ENCODE peak calls at places on chromosomes 4 and X, in seven cellular contexts. Z, A, B, L, J, D and E are unnamed samples.

GRCh38 chrX:154546354-154547244 is at the start of gene G6PD:
- DNase-seq in B (peak; percentile 75), Z (peak; percentile 97), D (peak; percentile 43), A (no peak), J (peak; percentile 35), L (peak; percentile 86), E (peak; percentile 75)

GRCh38 chr4:37305984-37306383 is 61.4 kb downstream of the NWD2 start:
- DNase-seq in A (no peak), B (no peak), J (no peak), D (no peak), Z (no peak), L (no peak), E (no peak)

GRCh38 chr4:39706829-39707511 is 9.0 kb downstream of the UBE2K start:
- DNase-seq in J (no peak), L (peak; percentile 44), B (no peak), A (no peak), D (no peak), Z (no peak), E (no peak)

GRCh38 chr4:118314221-118314620 is 38.6 kb downstream of the PRSS12 start:
- DNase-seq in J (no peak), A (no peak), Z (no peak), D (no peak), B (no peak), L (no peak), E (no peak)

GRCh38 chr4:81508786-81509574 is 37.3 kb upstream of the RASGEF1B start:
- DNase-seq in B (no peak), L (no peak), Z (no peak), J (no peak), A (no peak), D (no peak), E (no peak)

GRCh38 chr4:7006411-7006810 is 36.8 kb upstream of the TADA2B start:
- DNase-seq in D (no peak), B (no peak), J (no peak), A (no peak), L (no peak), Z (no peak), E (no peak)

GRCh38 chr4:118221193-118221800 is 131.5 kb downstream of the PRSS12 start:
- DNase-seq in D (no peak), Z (no peak), A (no peak), B (no peak), L (no peak), J (peak; percentile 20), E (no peak)

GRCh38 chr4:48557478-48557877 is 67.4 kb downstream of the ZAR1 start:
- DNase-seq in D (no peak), A (no peak), B (no peak), J (no peak), Z (no peak), L (no peak), E (no peak)

GRCh38 chr4:30716158-30716557 is 4.0 kb upstream of the PCDH7 start:
- DNase-seq in B (no peak), J (peak; percentile 53), D (peak; percentile 2), Z (no peak), L (no peak), A (no peak), E (no peak)

GRCh38 chrX:109372716-109373115 is 109.2 kb downstream of the GUCY2F start:
- DNase-seq in A (no peak), J (no peak), B (no peak), Z (no peak), L (no peak), D (no peak), E (no peak)

GRCh38 chr4:80077639-80078038 is 4.6 kb upstream of the ANTXR2 start:
- DNase-seq in J (peak; percentile 69), L (no peak), Z (no peak), A (no peak), D (no peak), B (no peak), E (no peak)

GRCh38 chr4:41832961-41833360 is 84.4 kb upstream of the PHOX2B start:
- DNase-seq in A (no peak), D (no peak), Z (no peak), L (no peak), J (no peak), B (no peak), E (no peak)

GRCh38 chr4:139973611-139974010 is 180.4 kb downstream of the MAML3 start:
- DNase-seq in J (no peak), Z (no peak), D (no peak), L (no peak), B (no peak), A (no peak), E (no peak)
- H3K4me1 ChIP-seq in J (peaks cover 7% of the 10 kb centered on the region), Z (peaks cover 42% of the 10 kb centered on the region), D (no peaks in the 10 kb centered on the region), L (no peaks in the 10 kb centered on the region), B (peaks cover 21% of the 10 kb centered on the region), A (peaks cover 20% of the 10 kb centered on the region), E (peaks cover 42% of the 10 kb centered on the region)

DNA sequence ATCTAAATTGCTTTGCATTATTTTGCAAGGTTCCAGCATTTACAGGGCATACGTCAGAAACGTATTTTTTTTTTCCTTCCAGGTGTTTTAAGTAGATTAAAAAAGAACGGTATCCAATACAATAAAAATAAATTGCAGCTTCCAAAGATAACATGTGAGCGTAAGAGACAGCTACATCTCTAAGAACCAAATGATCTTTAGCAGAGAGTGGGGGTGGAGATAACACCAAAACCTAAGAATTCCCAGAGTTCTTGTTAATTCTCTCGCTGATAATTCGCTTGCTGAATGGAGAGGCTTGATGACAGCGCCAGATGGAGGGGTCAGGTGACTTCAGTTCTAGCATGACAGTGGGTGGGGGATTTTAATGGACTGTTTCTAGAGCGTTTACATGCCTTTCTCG is 2.3 kb downstream of the CLCN4 start:
- DNase-seq in B (peak; percentile 26), D (no peak), J (no peak), A (no peak), Z (no peak), L (no peak), E (no peak)
- TF ChIP-seq POLR2A in B (no peak), D (no peak), J (no peak), A (no peak), Z (no peak), L (no peak), E (no peak)

GRCh38 chrX:15838017-15838416 is 16.6 kb downstream of the AP1S2 start:
- DNase-seq in J (no peak), B (no peak), Z (no peak), L (no peak), D (peak; percentile 4), A (no peak), E (no peak)
- TF ChIP-seq CTCF in J (no peak), B (no peak), Z (no peak), L (peak; percentile 36), D (no peak), A (no peak), E (no peak)

GRCh38 chr4:147735413-147736301 is 3.8 kb downstream of the ARHGAP10 start:
- DNase-seq in L (no peak), B (no peak), Z (no peak), A (no peak), D (no peak), J (no peak), E (no peak)

GRCh38 chr4:147740176-147740575 is 8.3 kb downstream of the ARHGAP10 start:
- DNase-seq in J (no peak), B (no peak), D (no peak), A (no peak), Z (no peak), L (no peak), E (no peak)

GRCh38 chr4:147739239-147739823 is 7.4 kb downstream of the ARHGAP10 start:
- DNase-seq in D (no peak), Z (no peak), A (no peak), J (no peak), B (no peak), L (no peak), E (no peak)

GRCh38 chr4:147736458-147736857 is 4.6 kb downstream of the ARHGAP10 start:
- DNase-seq in A (no peak), Z (no peak), J (peak; percentile 79), D (no peak), B (no peak), L (no peak), E (no peak)

GRCh38 chr4:147737623-147738022 is 5.7 kb downstream of the ARHGAP10 start:
- DNase-seq in J (no peak), L (no peak), D (no peak), B (no peak), A (no peak), Z (no peak), E (no peak)
- H3K4me1 ChIP-seq in J (peaks cover 23% of the 10 kb centered on the region), L (peaks cover 28% of the 10 kb centered on the region), D (peaks cover 11% of the 10 kb centered on the region), B (peaks cover 4% of the 10 kb centered on the region), A (peaks cover 30% of the 10 kb centered on the region), Z (peaks cover 22% of the 10 kb centered on the region), E (peaks cover 35% of the 10 kb centered on the region)

GRCh38 chr4:99947190-99947578 is 766 bp upstream of the DNAJB14 start:
- DNase-seq in Z (no peak), D (no peak), L (no peak), A (no peak), J (no peak), B (no peak), E (no peak)
- TF ChIP-seq POLR2A in Z (no peak), D (no peak), L (peak; percentile 95), A (no peak), J (no peak), B (no peak), E (no peak)

DNA sequence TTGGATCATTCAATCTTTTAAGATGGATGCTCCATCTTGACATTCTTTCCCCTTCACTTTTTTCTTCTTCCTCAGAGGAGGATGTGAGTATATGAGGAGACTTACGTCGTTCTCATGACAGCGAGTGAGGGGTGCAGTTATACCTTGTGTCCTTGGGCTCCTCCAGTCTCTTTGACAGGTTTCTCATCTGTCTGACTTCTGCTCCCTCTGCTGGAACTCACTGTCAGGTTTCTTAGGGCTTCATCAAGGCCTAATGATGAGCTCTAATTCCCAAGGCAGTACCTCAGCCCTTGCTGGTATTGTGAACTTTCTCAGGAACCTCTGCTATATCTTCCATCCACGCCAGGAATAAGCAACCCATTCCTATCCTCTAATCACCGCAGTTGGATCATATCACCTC is 237.8 kb upstream of the ADGRL3 start:
- DNase-seq in A (no peak), Z (no peak), J (no peak), B (no peak), D (no peak), L (no peak), E (no peak)
- TF ChIP-seq CTCF in A (no peak), Z (no peak), J (no peak), B (no peak), D (no peak), L (no peak), E (no peak)

DNA sequence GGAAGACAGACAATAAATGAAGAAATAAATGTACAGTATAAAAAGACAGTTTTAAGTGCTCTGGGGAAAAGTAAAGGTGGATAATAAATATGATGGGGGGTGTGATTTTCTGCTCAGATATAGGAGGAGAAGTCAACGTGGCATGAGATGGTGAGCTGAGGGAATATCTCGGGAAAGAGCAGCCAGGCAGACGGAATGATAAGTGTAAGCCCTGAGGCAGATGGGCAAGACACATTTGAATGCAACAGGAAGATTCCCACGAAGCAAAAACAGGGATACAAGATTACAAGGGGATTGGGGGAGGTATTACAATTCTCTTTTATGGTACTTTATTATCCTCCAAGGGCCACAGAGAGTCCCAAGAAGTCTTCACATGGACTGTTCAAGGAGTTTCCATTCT is 11.1 kb downstream of the ANXA3 start:
- DNase-seq in J (no peak), A (no peak), Z (no peak), B (no peak), D (no peak), L (no peak), E (no peak)
- H3K4me1 ChIP-seq in J (peaks cover 22% of the 10 kb centered on the region), A (peaks cover 17% of the 10 kb centered on the region), Z (peaks cover 44% of the 10 kb centered on the region), B (no peaks in the 10 kb centered on the region), D (peaks cover 31% of the 10 kb centered on the region), L (peaks cover 13% of the 10 kb centered on the region), E (peaks cover 57% of the 10 kb centered on the region)

GRCh38 chr4:2745981-2746806 is 9.9 kb downstream of the TNIP2 start:
- DNase-seq in B (no peak), L (no peak), J (peak; percentile 85), A (peak; percentile 81), Z (peak; percentile 50), D (no peak), E (no peak)
- TF ChIP-seq POLR2A in B (no peak), L (no peak), J (no peak), A (no peak), Z (no peak), D (no peak), E (no peak)